ENCODE peak calls at places on chromosomes 1 and 21, in six cellular contexts. One of them, this sample, is unnamed.

GRCh38 chr1:30929135-30929889 is 20.8 kb upstream of the SDC3 start:
- DNase-seq in AG04450: no peak
- DNase-seq in left lung: no peak
- DNase-seq in Calu3: peak
- DNase-seq in lower lobe of right lung: no peak
- DNase-seq in cardiac fibroblast: peak
- DNase-seq in this sample: no peak

GRCh38 chr1:174946020-174946419 is 53.7 kb upstream of the CACYBP start:
- DNase-seq in lower lobe of right lung: no peak
- DNase-seq in Calu3: no peak
- DNase-seq in left lung: no peak
- DNase-seq in cardiac fibroblast: no peak
- DNase-seq in AG04450: no peak
- DNase-seq in this sample: no peak

GRCh38 chr21:42374457-42374856 is 8.1 kb upstream of the TFF1 start:
- DNase-seq in AG04450: no peak
- DNase-seq in lower lobe of right lung: no peak
- DNase-seq in left lung: no peak
- DNase-seq in cardiac fibroblast: no peak
- DNase-seq in Calu3: no peak
- DNase-seq in this sample: no peak

GRCh38 chr1:228827026-228827425 is 91.7 kb downstream of the RHOU start:
- DNase-seq in cardiac fibroblast: no peak
- DNase-seq in AG04450: no peak
- DNase-seq in left lung: no peak
- DNase-seq in lower lobe of right lung: no peak
- DNase-seq in Calu3: no peak
- DNase-seq in this sample: no peak

GRCh38 chr1:53257454-53258081 is 19.2 kb upstream of the MAGOH start:
- DNase-seq in AG04450: no peak
- DNase-seq in left lung: no peak
- DNase-seq in cardiac fibroblast: no peak
- DNase-seq in lower lobe of right lung: no peak
- DNase-seq in Calu3: no peak
- DNase-seq in this sample: no peak

GRCh38 chr1:55987491-55988255 is 591.7 kb downstream of the PLPP3 start:
- DNase-seq in cardiac fibroblast: no peak
- DNase-seq in Calu3: no peak
- DNase-seq in lower lobe of right lung: no peak
- DNase-seq in left lung: no peak
- DNase-seq in AG04450: no peak
- DNase-seq in this sample: no peak

GRCh38 chr1:218785928-218786327 is 387.8 kb upstream of the LYPLAL1 start:
- DNase-seq in Calu3: no peak
- DNase-seq in cardiac fibroblast: peak
- DNase-seq in left lung: no peak
- DNase-seq in AG04450: no peak
- DNase-seq in lower lobe of right lung: no peak
- DNase-seq in this sample: no peak

GRCh38 chr1:221521686-221522085 is 220.2 kb downstream of the DUSP10 start:
- DNase-seq in left lung: no peak
- DNase-seq in Calu3: no peak
- DNase-seq in lower lobe of right lung: no peak
- DNase-seq in cardiac fibroblast: no peak
- DNase-seq in AG04450: no peak
- DNase-seq in this sample: no peak

GRCh38 chr1:32813941-32814739 is 3.0 kb downstream of the YARS1 start:
- DNase-seq in left lung: no peak
- DNase-seq in lower lobe of right lung: no peak
- DNase-seq in cardiac fibroblast: peak
- DNase-seq in AG04450: no peak
- DNase-seq in Calu3: no peak
- DNase-seq in this sample: no peak

GRCh38 chr1:2643414-2644077 is 10.7 kb upstream of the MMEL1 start:
- DNase-seq in cardiac fibroblast: no peak
- DNase-seq in AG04450: no peak
- DNase-seq in lower lobe of right lung: peak
- DNase-seq in left lung: no peak
- DNase-seq in Calu3: no peak
- DNase-seq in this sample: no peak

GRCh38 chr1:8281843-8282509 is 35.9 kb upstream of the SLC45A1 start:
- DNase-seq in lower lobe of right lung: peak
- DNase-seq in left lung: peak
- DNase-seq in AG04450: no peak
- DNase-seq in Calu3: no peak
- DNase-seq in cardiac fibroblast: no peak
- DNase-seq in this sample: no peak

GRCh38 chr1:67760030-67760821 is 73.0 kb downstream of the GNG12 start:
- DNase-seq in left lung: peak
- DNase-seq in AG04450: no peak
- DNase-seq in Calu3: peak
- DNase-seq in lower lobe of right lung: peak
- DNase-seq in cardiac fibroblast: peak
- DNase-seq in this sample: no peak

GRCh38 chr1:9424278-9424677 is 115.0 kb upstream of the SLC25A33 start:
- DNase-seq in AG04450: no peak
- DNase-seq in lower lobe of right lung: no peak
- DNase-seq in Calu3: no peak
- DNase-seq in left lung: no peak
- DNase-seq in cardiac fibroblast: no peak
- DNase-seq in this sample: no peak
- TF ChIP-seq CTCF in AG04450: no peak
- TF ChIP-seq CTCF in lower lobe of right lung: no peak
- TF ChIP-seq CTCF in Calu3: no peak
- TF ChIP-seq CTCF in left lung: no peak
- TF ChIP-seq CTCF in cardiac fibroblast: no peak
- TF ChIP-seq CTCF in this sample: no peak

GRCh38 chr1:110338200-110339039 is 757 bp upstream of the RBM15 start:
- DNase-seq in lower lobe of right lung: peak
- DNase-seq in cardiac fibroblast: no peak
- DNase-seq in AG04450: no peak
- DNase-seq in Calu3: peak
- DNase-seq in left lung: peak
- DNase-seq in this sample: peak

GRCh38 chr1:110341146-110341871 is 2.1 kb downstream of the RBM15 start:
- DNase-seq in lower lobe of right lung: peak
- DNase-seq in AG04450: no peak
- DNase-seq in cardiac fibroblast: no peak
- DNase-seq in Calu3: no peak
- DNase-seq in left lung: no peak
- DNase-seq in this sample: no peak

GRCh38 chr1:110339427-110340206 is 440 bp downstream of the RBM15 start:
- DNase-seq in left lung: peak
- DNase-seq in cardiac fibroblast: peak
- DNase-seq in Calu3: peak
- DNase-seq in lower lobe of right lung: peak
- DNase-seq in AG04450: peak
- DNase-seq in this sample: no peak

GRCh38 chr1:110339040-110339426 is at the start of gene RBM15:
- DNase-seq in AG04450: peak
- DNase-seq in lower lobe of right lung: peak
- DNase-seq in cardiac fibroblast: peak
- DNase-seq in left lung: peak
- DNase-seq in Calu3: peak
- DNase-seq in this sample: peak

GRCh38 chr1:110340207-110340468 is 961 bp downstream of the RBM15 start:
- DNase-seq in Calu3: peak
- DNase-seq in AG04450: no peak
- DNase-seq in cardiac fibroblast: peak
- DNase-seq in left lung: no peak
- DNase-seq in lower lobe of right lung: no peak
- DNase-seq in this sample: no peak
- TF ChIP-seq CTCF in Calu3: no peak
- TF ChIP-seq CTCF in AG04450: no peak
- TF ChIP-seq CTCF in cardiac fibroblast: no peak
- TF ChIP-seq CTCF in left lung: no peak
- TF ChIP-seq CTCF in lower lobe of right lung: no peak
- TF ChIP-seq CTCF in this sample: no peak

GRCh38 chr1:173871500-173871899 is 3.3 kb downstream of the ZBTB37 start:
- DNase-seq in AG04450: no peak
- DNase-seq in cardiac fibroblast: no peak
- DNase-seq in Calu3: no peak
- DNase-seq in left lung: no peak
- DNase-seq in lower lobe of right lung: no peak
- DNase-seq in this sample: no peak
- TF ChIP-seq CTCF in AG04450: no peak
- TF ChIP-seq CTCF in cardiac fibroblast: no peak
- TF ChIP-seq CTCF in Calu3: no peak
- TF ChIP-seq CTCF in left lung: no peak
- TF ChIP-seq CTCF in lower lobe of right lung: no peak
- TF ChIP-seq CTCF in this sample: no peak

GRCh38 chr21:26909972-26910371 is 56.9 kb downstream of the ADAMTS5 start:
- DNase-seq in AG04450: no peak
- DNase-seq in left lung: no peak
- DNase-seq in lower lobe of right lung: no peak
- DNase-seq in cardiac fibroblast: peak
- DNase-seq in Calu3: no peak
- DNase-seq in this sample: no peak
- TF ChIP-seq CTCF in AG04450: peak
- TF ChIP-seq CTCF in left lung: no peak
- TF ChIP-seq CTCF in lower lobe of right lung: no peak
- TF ChIP-seq CTCF in cardiac fibroblast: peak
- TF ChIP-seq CTCF in Calu3: no peak
- TF ChIP-seq CTCF in this sample: no peak

DNA sequence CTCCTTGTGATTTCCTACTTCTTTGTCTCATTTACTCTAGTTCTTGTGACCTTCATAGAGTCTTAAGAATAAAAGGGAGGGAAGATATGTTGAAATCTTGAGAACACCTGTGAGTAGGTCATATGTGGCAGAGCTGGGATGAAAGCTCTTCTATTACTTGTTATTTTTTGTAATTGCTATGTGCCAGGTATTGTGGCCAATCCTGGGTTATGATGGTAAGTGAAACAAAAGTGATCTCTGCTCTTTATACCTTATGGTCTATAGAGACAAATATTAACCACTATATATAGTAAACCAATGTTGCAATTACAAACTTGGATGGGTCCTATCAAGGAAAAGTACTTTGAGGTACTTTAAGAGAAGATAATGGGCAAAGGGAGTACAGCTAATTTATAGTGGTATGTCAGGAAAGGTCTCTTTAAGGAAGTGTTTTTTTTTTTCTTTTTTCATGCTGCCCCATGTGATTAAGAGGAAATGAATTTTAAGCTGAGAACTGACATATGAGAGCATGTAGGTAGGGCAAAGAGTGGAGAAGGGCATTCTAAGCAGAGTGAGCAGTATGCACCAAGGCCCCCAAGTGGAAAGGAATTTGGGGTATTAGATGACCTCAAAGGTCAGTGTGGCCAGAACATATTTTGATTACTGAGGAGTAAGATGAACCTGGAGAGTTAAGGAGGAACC is 43.2 kb downstream of the POU2F1 start:
- DNase-seq in lower lobe of right lung: no peak
- DNase-seq in Calu3: no peak
- DNase-seq in AG04450: no peak
- DNase-seq in left lung: no peak
- DNase-seq in cardiac fibroblast: no peak
- DNase-seq in this sample: no peak
- TF ChIP-seq CTCF in lower lobe of right lung: no peak
- TF ChIP-seq CTCF in Calu3: no peak
- TF ChIP-seq CTCF in AG04450: no peak
- TF ChIP-seq CTCF in left lung: no peak
- TF ChIP-seq CTCF in cardiac fibroblast: no peak
- TF ChIP-seq CTCF in this sample: no peak

This sample was measured in activated B cell treated with CpG ODN at 0.5 μM for 24 hours.